ENCODE peak calls at places on chromosomes 7 and 10, in six cellular contexts. O, V, Z, K, T and A are unnamed samples.
A peak's percentile ranks its signal among the peaks of the same experiment; 100 is the strongest.

GRCh38 chr10:49328401-49329185 is 29.6 kb downstream of the C10orf71 start:
- DNase-seq in O (no peak), V (no peak), Z (no peak), K (peak; percentile 49), T (no peak), A (no peak)

GRCh38 chr7:98562336-98563182 is 54.5 kb upstream of the NPTX2 start:
- DNase-seq in O (no peak), V (no peak), Z (no peak), K (no peak), T (no peak), A (no peak)

GRCh38 chr7:24913791-24914464 is 66.0 kb downstream of the OSBPL3 start:
- DNase-seq in O (no peak), V (no peak), Z (no peak), K (no peak), T (peak; percentile 35), A (no peak)

GRCh38 chr10:106740-107139 is 28.5 kb upstream of the ZMYND11 start:
- DNase-seq in O (no peak), V (no peak), Z (no peak), K (no peak), T (no peak), A (no peak)

GRCh38 chr7:1197997-1198632 is 34.6 kb upstream of the UNCX start:
- DNase-seq in O (no peak), V (no peak), Z (no peak), K (no peak), T (peak; percentile 78), A (no peak)

GRCh38 chr7:24825931-24826661 is 68.8 kb upstream of the GSDME start:
- DNase-seq in O (no peak), V (peak; percentile 40), Z (no peak), K (no peak), T (peak; percentile 48), A (no peak)

GRCh38 chr7:49244543-49244942 is 320.2 kb downstream of the CDC14C start:
- DNase-seq in O (no peak), V (no peak), Z (no peak), K (no peak), T (no peak), A (no peak)

GRCh38 chr7:88167223-88167622 is 52.6 kb downstream of the SRI start:
- DNase-seq in O (no peak), V (no peak), Z (no peak), K (no peak), T (no peak), A (no peak)

GRCh38 chr7:65269150-65269856 is 104.4 kb upstream of the ZNF92 start:
- DNase-seq in O (no peak), V (peak; percentile 79), Z (peak; percentile 96), K (no peak), T (peak; percentile 47), A (peak; percentile 89)

GRCh38 chr10:11025978-11026377 is 8.3 kb downstream of the CELF2 start:
- DNase-seq in O (no peak), V (no peak), Z (no peak), K (no peak), T (no peak), A (no peak)

GRCh38 chr7:51150193-51150592 is 166.4 kb downstream of the COBL start:
- DNase-seq in O (no peak), V (no peak), Z (no peak), K (no peak), T (no peak), A (no peak)

GRCh38 chr10:131788386-131788785 is 112.4 kb upstream of the PPP2R2D start:
- DNase-seq in O (no peak), V (no peak), Z (no peak), K (no peak), T (no peak), A (no peak)

GRCh38 chr10:35423505-35424306 is 87.4 kb downstream of the CCNY start:
- DNase-seq in O (no peak), V (no peak), Z (no peak), K (no peak), T (no peak), A (no peak)

GRCh38 chr10:75293456-75293840 is 57.7 kb upstream of the COMTD1 start:
- DNase-seq in O (no peak), V (no peak), Z (no peak), K (no peak), T (peak; percentile 36), A (no peak)

GRCh38 chr10:11913184-11913641 is 90.1 kb downstream of the PROSER2 start:
- DNase-seq in O (no peak), V (no peak), Z (no peak), K (no peak), T (no peak), A (no peak)

GRCh38 chr7:49483142-49483541 is 290.3 kb upstream of the VWC2 start:
- DNase-seq in O (no peak), V (no peak), Z (no peak), K (no peak), T (no peak), A (no peak)

GRCh38 chr7:26588511-26588910 is 275.9 kb downstream of the SKAP2 start:
- DNase-seq in O (no peak), V (no peak), Z (no peak), K (no peak), T (no peak), A (no peak)

GRCh38 chr10:3740157-3740871 is 44.7 kb downstream of the KLF6 start:
- DNase-seq in O (no peak), V (no peak), Z (no peak), K (no peak), T (peak; percentile 54), A (no peak)

GRCh38 chr7:106911959-106912358 is 46.9 kb downstream of the PIK3CG start:
- DNase-seq in O (no peak), V (no peak), Z (no peak), K (no peak), T (no peak), A (no peak)

GRCh38 chr10:44238212-44238611 is 146.7 kb downstream of the CXCL12 start:
- DNase-seq in O (no peak), V (no peak), Z (no peak), K (no peak), T (no peak), A (no peak)

GRCh38 chr7:129512192-129512591 is 9.9 kb downstream of the SMKR1 start:
- DNase-seq in O (no peak), V (no peak), Z (no peak), K (no peak), T (no peak), A (no peak)

GRCh38 chr7:112985377-112985987 is 101.1 kb downstream of the GPR85 start:
- DNase-seq in O (no peak), V (no peak), Z (no peak), K (no peak), T (peak; percentile 80), A (no peak)

GRCh38 chr7:156475666-156476065 is 164.9 kb upstream of the RNF32 start:
- DNase-seq in O (no peak), V (peak; percentile 6), Z (no peak), K (no peak), T (peak; percentile 91), A (no peak)

GRCh38 chr10:72254891-72255568 is 18.7 kb upstream of the DDIT4 start:
- DNase-seq in O (no peak), V (peak; percentile 81), Z (peak; percentile 62), K (peak; percentile 95), T (peak; percentile 95), A (peak; percentile 56)

GRCh38 chr7:54541941-54542618 is at the start of gene VSTM2A:
- DNase-seq in O (no peak), V (no peak), Z (peak; percentile 79), K (no peak), T (no peak), A (peak; percentile 53)

GRCh38 chr10:11180228-11180627 is 162.6 kb downstream of the CELF2 start:
- DNase-seq in O (peak; percentile 44), V (no peak), Z (no peak), K (no peak), T (no peak), A (no peak)

GRCh38 chr10:44068716-44069482 is 316.0 kb downstream of the CXCL12 start:
- DNase-seq in O (no peak), V (no peak), Z (no peak), K (peak; percentile 86), T (peak; percentile 21), A (no peak)

GRCh38 chr7:11716185-11716584 is 115.8 kb downstream of the THSD7A start:
- DNase-seq in O (no peak), V (no peak), Z (no peak), K (no peak), T (peak; percentile 53), A (no peak)

GRCh38 chr7:130277763-130278643 is 11.3 kb downstream of the CPA2 start:
- DNase-seq in O (no peak), V (peak; percentile 43), Z (peak; percentile 55), K (peak; percentile 27), T (peak; percentile 88), A (peak; percentile 34)